ENCODE peak calls at places on chromosomes 4 and X, in five cellular contexts. A, X, V, T and H are unnamed samples.

GRCh38 chr4:182801626-182802025 is 115.6 kb downstream of the DCTD start:
- DNase-seq in X (no peak), T (no peak), A (no peak), V (no peak), H (no peak)

GRCh38 chr4:84672177-84672576 is 89.2 kb downstream of the CDS1 start:
- DNase-seq in V (no peak), X (no peak), A (no peak), T (no peak), H (peak)

GRCh38 chrX:39513836-39514235 is 583.9 kb downstream of the BCOR start:
- DNase-seq in V (no peak), X (no peak), A (no peak), T (no peak), H (no peak)

GRCh38 chr4:181745933-181746627 is 497.1 kb upstream of the TENM3 start:
- DNase-seq in V (no peak), T (no peak), X (no peak), A (no peak), H (no peak)

GRCh38 chrX:68758671-68759070 is 70.2 kb upstream of the EFNB1 start:
- DNase-seq in V (no peak), A (no peak), T (no peak), X (no peak), H (no peak)

GRCh38 chr4:102213031-102213430 is 132.3 kb downstream of the SLC39A8 start:
- DNase-seq in X (no peak), T (no peak), A (no peak), V (no peak), H (no peak)

GRCh38 chr4:140065393-140065792 is 88.6 kb downstream of the MAML3 start:
- DNase-seq in A (no peak), X (no peak), T (no peak), V (no peak), H (no peak)

GRCh38 chr4:80307183-80307735 is 28.3 kb upstream of the CFAP299 start:
- DNase-seq in T (no peak), X (no peak), A (no peak), V (peak), H (peak)

GRCh38 chrX:7132335-7133035 is 15.0 kb upstream of the STS start:
- DNase-seq in V (peak), A (no peak), X (peak), T (peak), H (peak)

GRCh38 chrX:22686138-22686541 is 313.6 kb upstream of the DDX53 start:
- DNase-seq in X (no peak), A (no peak), V (peak), T (no peak), H (peak)

GRCh38 chr4:145181091-145181501 is 707 bp upstream of the OTUD4 start:
- DNase-seq in V (no peak), X (no peak), A (no peak), T (no peak), H (no peak)

GRCh38 chr4:169311643-169312365 is 41.0 kb upstream of the SH3RF1 start:
- DNase-seq in X (no peak), A (no peak), T (peak), V (peak), H (no peak)

GRCh38 chr4:139783761-139784484 is 118.3 kb downstream of the MGST2 start:
- DNase-seq in X (no peak), A (no peak), V (no peak), T (no peak), H (no peak)

GRCh38 chr4:915041-915474 is 17.1 kb downstream of the GAK start:
- DNase-seq in T (no peak), A (no peak), V (no peak), X (no peak), H (no peak)

GRCh38 chrX:38018734-38019410 is 12.5 kb downstream of the SYTL5 start:
- DNase-seq in X (no peak), T (no peak), V (no peak), A (no peak), H (no peak)

GRCh38 chr4:55834086-55834795 is 14.7 kb downstream of the EXOC1L start:
- DNase-seq in V (peak), A (no peak), T (no peak), X (no peak), H (no peak)

GRCh38 chr4:169131556-169132208 is 121.6 kb upstream of the CBR4 start:
- DNase-seq in X (no peak), V (no peak), T (no peak), A (no peak), H (no peak)